ENCODE peak calls at places on chromosomes 3 and 15, in ten cellular contexts. M is ovary; P is astrocyte; B is lower lobe of right lung; F is adrenal gland; E is cardiac muscle cell; S is left ventricle myocardium inferior; Z is PC-9; C is CD4-positive, CD25-positive, alpha-beta regulatory T cell; I is H9. G is an unnamed sample. For H3K4me1, the result is how much of the 10 kb centered on the place peaks cover.

GRCh38 chr3:129606522-129607390 is at the start of gene PLXND1:
- DNase-seq in E (peak), P (peak), B (peak), I (peak), S (peak), F (peak), Z (peak), C (peak), M (peak), G (peak)

GRCh38 chr15:43184407-43185160 is 619 bp upstream of the CCNDBP1 start:
- DNase-seq in Z (no peak), M (no peak), B (no peak), F (no peak), E (no peak), P (no peak), S (no peak), C (no peak), I (no peak), G (no peak)

GRCh38 chr15:29133321-29133720 is 136.3 kb downstream of the NSMCE3 start:
- DNase-seq in Z (no peak), M (peak), I (peak), F (no peak), E (no peak), S (no peak), C (no peak), B (no peak), P (no peak), G (peak)

GRCh38 chr3:147361671-147362420 is 44.5 kb downstream of the ZIC4 start:
- DNase-seq in F (no peak), I (peak), P (no peak), B (no peak), E (peak), Z (peak), C (no peak), S (no peak), M (no peak), G (peak)

GRCh38 chr3:134315286-134316106 is 58.8 kb downstream of the AMOTL2 start:
- DNase-seq in I (peak), E (peak), S (peak), M (peak), B (no peak), P (peak), F (peak), Z (no peak), C (no peak), G (peak)

GRCh38 chr15:69760890-69761568 is 308.4 kb downstream of the RPLP1 start:
- DNase-seq in Z (peak), B (peak), I (no peak), E (peak), M (peak), S (peak), C (peak), P (peak), F (peak), G (peak)

GRCh38 chr3:65785065-65785645 is 253.6 kb downstream of the MAGI1 start:
- DNase-seq in E (peak), C (no peak), P (peak), M (no peak), I (no peak), B (no peak), S (no peak), Z (no peak), F (no peak), G (no peak)

GRCh38 chr15:89201465-89202005 is 19.8 kb downstream of the RLBP1 start:
- DNase-seq in M (no peak), S (no peak), C (no peak), B (no peak), E (no peak), I (no peak), Z (no peak), P (no peak), F (no peak), G (no peak)

GRCh38 chr3:171851685-171852084 is 8.5 kb downstream of the TMEM212 start:
- DNase-seq in F (no peak), S (no peak), E (peak), M (no peak), Z (no peak), C (no peak), P (peak), B (no peak), I (no peak), G (no peak)

GRCh38 chr15:62636823-62637320 is 405.7 kb upstream of the TPM1 start:
- DNase-seq in Z (no peak), F (no peak), B (no peak), S (no peak), C (no peak), I (no peak), M (no peak), E (no peak), P (no peak), G (no peak)
- H3K4me1 ChIP-seq in Z (under half), F (under half), B (under half), S (under half), C (under half), I (under half), M (under half), E (under half), P (under half), G (under half)

DNA sequence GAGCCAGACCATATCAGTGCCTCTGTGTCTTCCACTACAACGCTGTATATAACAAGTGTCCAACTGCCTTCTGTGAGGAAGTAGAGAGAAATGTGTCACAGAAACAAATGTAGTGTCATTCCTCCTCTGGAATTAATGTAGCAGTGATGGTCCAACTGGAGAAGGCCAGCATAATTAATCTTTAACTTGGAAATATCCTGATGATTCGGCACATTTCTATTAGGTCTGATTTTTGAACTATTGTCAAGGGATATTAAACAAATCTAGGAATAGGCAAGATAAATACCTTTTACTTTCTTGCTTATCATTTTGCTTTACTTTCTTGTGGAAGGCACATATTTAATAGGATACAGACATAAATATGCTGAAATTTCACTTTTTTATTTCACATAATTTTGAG is 446.2 kb upstream of the ALCAM start:
- DNase-seq in P (no peak), S (no peak), F (no peak), B (no peak), E (no peak), I (no peak), Z (no peak), C (no peak), M (no peak), G (no peak)
- H3K4me1 ChIP-seq in P (under half), S (under half), F (under half), B (under half), E (under half), I (under half), Z (under half), C (under half), M (under half), G (under half)

GRCh38 chr3:136920904-136921649 is 36.7 kb upstream of the IL20RB start:
- DNase-seq in F (no peak), M (no peak), S (no peak), C (no peak), B (no peak), E (no peak), P (no peak), Z (no peak), I (no peak), G (no peak)
- H3K4me1 ChIP-seq in F (under half), M (under half), S (under half), C (half or more), B (under half), E (under half), P (under half), Z (under half), I (under half), G (under half)

GRCh38 chr15:80832676-80833075 is 53.5 kb downstream of the CEMIP start:
- DNase-seq in S (no peak), B (no peak), P (no peak), I (no peak), E (no peak), C (no peak), F (no peak), Z (no peak), M (no peak), G (no peak)

GRCh38 chr15:80834402-80834801 is 55.2 kb downstream of the CEMIP start:
- DNase-seq in B (no peak), M (no peak), P (no peak), E (no peak), I (no peak), Z (no peak), F (no peak), S (no peak), C (no peak), G (no peak)

GRCh38 chr15:80830677-80831076 is 51.5 kb downstream of the CEMIP start:
- DNase-seq in B (no peak), F (no peak), C (no peak), S (no peak), I (no peak), Z (no peak), P (no peak), M (no peak), E (no peak), G (no peak)

GRCh38 chr15:80831192-80831591 is 52.0 kb downstream of the CEMIP start:
- DNase-seq in P (no peak), C (no peak), S (no peak), Z (no peak), E (no peak), M (no peak), I (no peak), F (no peak), B (no peak), G (no peak)

DNA sequence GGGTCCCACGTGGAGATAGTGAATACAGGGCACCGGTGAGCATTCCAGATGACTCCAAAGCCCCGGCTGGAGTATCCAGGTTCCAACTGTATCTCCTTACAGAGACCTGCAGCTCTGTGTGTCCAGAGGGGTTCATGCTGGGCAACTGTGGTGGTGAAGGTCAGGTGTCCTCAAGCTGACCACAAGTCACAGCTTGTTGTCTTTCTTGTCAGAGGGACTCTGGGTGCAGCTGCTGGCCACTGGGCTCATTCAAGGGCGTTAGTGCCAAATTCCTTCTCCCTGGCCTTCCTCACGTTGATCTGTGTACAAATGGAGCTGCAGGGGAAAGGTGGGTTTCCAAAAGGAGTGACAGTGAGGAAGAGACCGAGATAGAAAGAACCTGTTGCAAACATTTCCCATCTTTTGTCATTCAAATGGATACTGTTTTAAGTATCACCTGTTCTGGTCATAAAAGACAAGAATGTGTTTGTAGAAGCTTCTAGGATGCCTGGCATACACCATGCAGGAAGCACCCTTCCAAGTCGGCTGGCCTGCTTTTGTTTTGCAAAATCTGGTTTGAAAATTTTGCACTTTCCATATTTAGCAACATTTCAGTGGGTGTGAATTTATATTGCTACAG is 52.5 kb downstream of the CEMIP start:
- DNase-seq in B (no peak), S (no peak), M (no peak), I (no peak), P (no peak), C (no peak), F (no peak), E (no peak), Z (no peak), G (no peak)
- H3K4me1 ChIP-seq in B (under half), S (under half), M (under half), I (under half), P (under half), C (under half), F (under half), E (under half), Z (under half), G (under half)

GRCh38 chr3:42077785-42078184 is 13.4 kb upstream of the TRAK1 start:
- DNase-seq in E (no peak), C (no peak), Z (no peak), P (no peak), B (no peak), S (peak), I (no peak), M (no peak), F (no peak), G (no peak)
- H3K4me1 ChIP-seq in E (under half), C (under half), Z (under half), P (under half), B (under half), S (half or more), I (under half), M (under half), F (under half), G (half or more)

GRCh38 chr3:50164984-50165383 is 9.9 kb downstream of the SEMA3F start:
- DNase-seq in P (no peak), S (no peak), M (no peak), F (no peak), B (no peak), E (no peak), C (no peak), I (no peak), Z (no peak), G (no peak)
- H3K4me1 ChIP-seq in P (half or more), S (half or more), M (under half), F (under half), B (half or more), E (under half), C (under half), I (under half), Z (under half), G (half or more)

G was measured in psoas muscle.